ENCODE peak calls at places on chromosomes 7 and 10, in six cellular contexts. One of them, this sample, is unnamed.

GRCh38 chr10:72889391-72889831 is 4.1 kb upstream of the OIT3 start:
- DNase-seq in lower lobe of right lung: no peak
- DNase-seq in fibroblast of pulmonary artery: peak
- DNase-seq in neural progenitor cell: no peak
- DNase-seq in AG09309: no peak
- DNase-seq in cardiac muscle cell: peak
- DNase-seq in this sample: peak

GRCh38 chr10:80055760-80056159 is 22.7 kb upstream of the TMEM254 start:
- DNase-seq in fibroblast of pulmonary artery: no peak
- DNase-seq in cardiac muscle cell: no peak
- DNase-seq in AG09309: no peak
- DNase-seq in lower lobe of right lung: no peak
- DNase-seq in neural progenitor cell: no peak
- DNase-seq in this sample: no peak

GRCh38 chr7:31850066-31850465 is 163.1 kb downstream of the PPP1R17 start:
- DNase-seq in AG09309: no peak
- DNase-seq in lower lobe of right lung: no peak
- DNase-seq in neural progenitor cell: no peak
- DNase-seq in cardiac muscle cell: no peak
- DNase-seq in fibroblast of pulmonary artery: no peak
- DNase-seq in this sample: no peak

GRCh38 chr10:100882681-100883321 is 30.0 kb upstream of the SLF2 start:
- DNase-seq in lower lobe of right lung: no peak
- DNase-seq in neural progenitor cell: no peak
- DNase-seq in AG09309: peak
- DNase-seq in fibroblast of pulmonary artery: peak
- DNase-seq in cardiac muscle cell: peak
- DNase-seq in this sample: no peak

GRCh38 chr7:100832281-100832633 is 4.9 kb upstream of the EPHB4 start:
- DNase-seq in cardiac muscle cell: no peak
- DNase-seq in AG09309: no peak
- DNase-seq in fibroblast of pulmonary artery: no peak
- DNase-seq in lower lobe of right lung: no peak
- DNase-seq in neural progenitor cell: no peak
- DNase-seq in this sample: no peak

GRCh38 chr10:52746169-52746568 is 26.4 kb downstream of the MBL2 start:
- DNase-seq in AG09309: no peak
- DNase-seq in fibroblast of pulmonary artery: no peak
- DNase-seq in neural progenitor cell: no peak
- DNase-seq in lower lobe of right lung: no peak
- DNase-seq in cardiac muscle cell: no peak
- DNase-seq in this sample: no peak

GRCh38 chr7:19698331-19698730 is 10.5 kb downstream of the POLR1F start:
- DNase-seq in AG09309: no peak
- DNase-seq in lower lobe of right lung: no peak
- DNase-seq in neural progenitor cell: no peak
- DNase-seq in fibroblast of pulmonary artery: no peak
- DNase-seq in cardiac muscle cell: no peak
- DNase-seq in this sample: no peak

GRCh38 chr10:103637855-103638561 is 144.5 kb downstream of the NEURL1 start:
- DNase-seq in AG09309: peak
- DNase-seq in cardiac muscle cell: peak
- DNase-seq in lower lobe of right lung: no peak
- DNase-seq in neural progenitor cell: peak
- DNase-seq in fibroblast of pulmonary artery: peak
- DNase-seq in this sample: peak

GRCh38 chr10:13352519-13352918 is 4.4 kb upstream of the SEPHS1 start:
- DNase-seq in lower lobe of right lung: no peak
- DNase-seq in neural progenitor cell: peak
- DNase-seq in fibroblast of pulmonary artery: no peak
- DNase-seq in AG09309: no peak
- DNase-seq in cardiac muscle cell: no peak
- DNase-seq in this sample: no peak

GRCh38 chr10:127790165-127790564 is 53.2 kb downstream of the FOXI2 start:
- DNase-seq in cardiac muscle cell: no peak
- DNase-seq in lower lobe of right lung: no peak
- DNase-seq in AG09309: no peak
- DNase-seq in neural progenitor cell: no peak
- DNase-seq in fibroblast of pulmonary artery: no peak
- DNase-seq in this sample: no peak

GRCh38 chr7:25854608-25855497 is 297.1 kb upstream of the NFE2L3 start:
- DNase-seq in AG09309: peak
- DNase-seq in cardiac muscle cell: peak
- DNase-seq in fibroblast of pulmonary artery: peak
- DNase-seq in neural progenitor cell: peak
- DNase-seq in lower lobe of right lung: no peak
- DNase-seq in this sample: peak

GRCh38 chr7:6290345-6290744 is 17.9 kb upstream of the CYTH3 start:
- DNase-seq in fibroblast of pulmonary artery: no peak
- DNase-seq in cardiac muscle cell: no peak
- DNase-seq in lower lobe of right lung: no peak
- DNase-seq in AG09309: no peak
- DNase-seq in neural progenitor cell: no peak
- DNase-seq in this sample: no peak

GRCh38 chr7:1950623-1951523 is 280.8 kb downstream of the ELFN1 start:
- DNase-seq in AG09309: no peak
- DNase-seq in fibroblast of pulmonary artery: peak
- DNase-seq in neural progenitor cell: no peak
- DNase-seq in lower lobe of right lung: peak
- DNase-seq in cardiac muscle cell: peak
- DNase-seq in this sample: no peak

GRCh38 chr7:117323877-117324699 is 1.2 kb upstream of the WNT2 start:
- DNase-seq in neural progenitor cell: peak
- DNase-seq in lower lobe of right lung: peak
- DNase-seq in fibroblast of pulmonary artery: peak
- DNase-seq in cardiac muscle cell: peak
- DNase-seq in AG09309: peak
- DNase-seq in this sample: no peak

GRCh38 chr10:113259841-113260240 is 293.0 kb upstream of the HABP2 start:
- DNase-seq in lower lobe of right lung: no peak
- DNase-seq in fibroblast of pulmonary artery: no peak
- DNase-seq in cardiac muscle cell: no peak
- DNase-seq in AG09309: no peak
- DNase-seq in neural progenitor cell: peak
- DNase-seq in this sample: no peak

GRCh38 chr10:48767752-48768450 is 83.2 kb downstream of the WDFY4 start:
- DNase-seq in fibroblast of pulmonary artery: no peak
- DNase-seq in lower lobe of right lung: no peak
- DNase-seq in AG09309: no peak
- DNase-seq in cardiac muscle cell: no peak
- DNase-seq in neural progenitor cell: no peak
- DNase-seq in this sample: no peak

GRCh38 chr7:57424515-57425238 is 25.3 kb upstream of the ZNF716 start:
- DNase-seq in lower lobe of right lung: no peak
- DNase-seq in AG09309: no peak
- DNase-seq in fibroblast of pulmonary artery: no peak
- DNase-seq in cardiac muscle cell: no peak
- DNase-seq in neural progenitor cell: no peak
- DNase-seq in this sample: no peak

GRCh38 chr7:106116162-106116704 is 4.1 kb upstream of the SYPL1 start:
- DNase-seq in cardiac muscle cell: no peak
- DNase-seq in neural progenitor cell: no peak
- DNase-seq in fibroblast of pulmonary artery: no peak
- DNase-seq in AG09309: no peak
- DNase-seq in lower lobe of right lung: no peak
- DNase-seq in this sample: no peak

GRCh38 chr7:41326616-41327015 is 376.3 kb downstream of the INHBA start:
- DNase-seq in cardiac muscle cell: no peak
- DNase-seq in neural progenitor cell: no peak
- DNase-seq in fibroblast of pulmonary artery: no peak
- DNase-seq in AG09309: no peak
- DNase-seq in lower lobe of right lung: no peak
- DNase-seq in this sample: no peak

GRCh38 chr10:19048479-19048878 is at the start of gene MALRD1:
- DNase-seq in fibroblast of pulmonary artery: no peak
- DNase-seq in neural progenitor cell: no peak
- DNase-seq in lower lobe of right lung: no peak
- DNase-seq in cardiac muscle cell: no peak
- DNase-seq in AG09309: no peak
- DNase-seq in this sample: no peak

GRCh38 chr7:127514499-127514898 is 70.9 kb downstream of the GCC1 start:
- DNase-seq in cardiac muscle cell: peak
- DNase-seq in neural progenitor cell: peak
- DNase-seq in fibroblast of pulmonary artery: peak
- DNase-seq in AG09309: peak
- DNase-seq in lower lobe of right lung: no peak
- DNase-seq in this sample: no peak

GRCh38 chr10:127346604-127347003 is 150.2 kb upstream of the INSYN2A start:
- DNase-seq in fibroblast of pulmonary artery: no peak
- DNase-seq in lower lobe of right lung: no peak
- DNase-seq in AG09309: no peak
- DNase-seq in neural progenitor cell: no peak
- DNase-seq in cardiac muscle cell: no peak
- DNase-seq in this sample: no peak

GRCh38 chr10:78524342-78524741 is 490.7 kb downstream of the RPS24 start:
- DNase-seq in fibroblast of pulmonary artery: no peak
- DNase-seq in AG09309: no peak
- DNase-seq in cardiac muscle cell: no peak
- DNase-seq in lower lobe of right lung: no peak
- DNase-seq in neural progenitor cell: no peak
- DNase-seq in this sample: no peak

DNA sequence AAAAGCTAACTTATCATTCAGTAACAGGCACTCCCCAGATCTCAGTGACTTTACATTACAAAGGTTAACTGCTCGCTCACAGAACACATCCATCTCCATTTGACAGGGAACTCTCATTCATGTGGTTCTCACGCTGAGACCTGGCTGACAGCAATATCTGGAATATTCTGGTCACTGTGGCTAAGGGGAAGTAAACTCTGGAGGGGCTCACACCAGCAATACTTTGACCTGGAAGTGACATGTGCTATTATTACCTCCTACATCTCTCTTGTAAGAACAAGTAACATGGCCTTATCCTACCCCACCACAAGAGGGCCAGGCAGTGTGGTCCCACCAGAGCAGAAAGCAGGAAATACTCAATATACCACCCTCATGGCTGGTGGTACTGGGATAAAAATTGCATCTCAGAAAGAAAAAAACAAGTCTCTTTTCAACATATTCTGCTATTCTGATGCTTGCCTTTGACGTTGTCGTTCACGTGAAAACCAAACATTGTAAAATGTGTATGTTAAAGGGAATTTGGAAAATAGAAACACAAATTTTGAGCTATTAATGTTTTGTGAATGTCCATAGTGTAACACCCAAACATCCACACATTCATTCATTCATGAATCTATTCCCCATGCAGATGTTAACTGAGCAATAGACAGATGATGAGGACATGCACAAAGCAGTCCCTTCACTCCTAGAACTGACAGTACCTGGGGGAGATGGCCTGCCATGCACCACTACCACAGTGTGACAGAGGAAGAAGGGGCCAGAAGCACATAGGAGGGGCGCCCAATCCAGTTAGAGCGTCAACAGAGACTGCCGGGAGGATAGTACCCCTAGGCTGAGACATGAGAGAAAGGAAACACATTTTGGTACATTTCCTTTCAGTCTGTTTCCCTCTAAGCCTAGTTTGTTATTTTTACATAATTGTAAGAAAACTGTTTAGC is 166.0 kb upstream of the SP4 start:
- DNase-seq in neural progenitor cell: peak
- DNase-seq in cardiac muscle cell: peak
- DNase-seq in AG09309: no peak
- DNase-seq in lower lobe of right lung: no peak
- DNase-seq in fibroblast of pulmonary artery: peak
- DNase-seq in this sample: no peak
- TF ChIP-seq CTCF in neural progenitor cell: peak
- TF ChIP-seq CTCF in cardiac muscle cell: peak
- TF ChIP-seq CTCF in AG09309: peak
- TF ChIP-seq CTCF in lower lobe of right lung: peak
- TF ChIP-seq CTCF in fibroblast of pulmonary artery: peak
- TF ChIP-seq CTCF in this sample: peak

GRCh38 chr10:131898061-131898460 is 2.7 kb upstream of the PPP2R2D start:
- DNase-seq in fibroblast of pulmonary artery: no peak
- DNase-seq in neural progenitor cell: no peak
- DNase-seq in AG09309: no peak
- DNase-seq in cardiac muscle cell: no peak
- DNase-seq in lower lobe of right lung: no peak
- DNase-seq in this sample: no peak

GRCh38 chr10:131898713-131899112 is 2.1 kb upstream of the PPP2R2D start:
- DNase-seq in lower lobe of right lung: no peak
- DNase-seq in fibroblast of pulmonary artery: no peak
- DNase-seq in AG09309: no peak
- DNase-seq in cardiac muscle cell: no peak
- DNase-seq in neural progenitor cell: no peak
- DNase-seq in this sample: no peak

GRCh38 chr10:131900350-131901152 is at the start of gene PPP2R2D:
- DNase-seq in AG09309: peak
- DNase-seq in cardiac muscle cell: peak
- DNase-seq in lower lobe of right lung: peak
- DNase-seq in fibroblast of pulmonary artery: peak
- DNase-seq in neural progenitor cell: peak
- DNase-seq in this sample: peak

GRCh38 chr10:131899695-131900349 is 986 bp upstream of the PPP2R2D start:
- DNase-seq in neural progenitor cell: peak
- DNase-seq in cardiac muscle cell: no peak
- DNase-seq in AG09309: no peak
- DNase-seq in lower lobe of right lung: no peak
- DNase-seq in fibroblast of pulmonary artery: no peak
- DNase-seq in this sample: no peak

DNA sequence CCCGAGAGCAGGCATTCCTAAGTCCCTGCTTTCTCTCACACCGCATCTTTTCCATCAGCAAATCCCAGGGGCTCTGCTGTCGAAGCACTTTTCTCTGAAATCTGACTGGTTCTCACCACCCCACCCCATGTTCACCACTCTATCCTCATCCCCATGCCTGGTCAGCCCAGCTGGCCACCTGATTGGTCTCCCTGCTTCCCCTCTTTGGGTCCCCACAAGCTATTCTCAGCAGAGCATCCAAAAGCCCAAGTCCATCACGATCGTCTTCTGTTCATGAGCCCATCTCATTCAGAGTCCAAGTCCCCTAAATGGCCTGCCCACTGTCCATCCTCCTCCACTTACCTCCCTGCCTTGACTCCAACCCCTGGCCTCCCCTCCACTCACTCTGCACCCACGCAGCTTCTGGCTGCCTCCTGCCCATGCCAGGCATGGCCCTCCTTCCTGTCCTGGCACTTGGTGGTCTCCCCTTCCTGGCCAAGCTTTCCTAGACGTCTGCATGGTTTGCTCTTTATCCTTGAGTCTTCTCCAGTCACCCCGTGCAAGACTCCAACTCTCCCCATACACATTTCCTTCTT is 1.6 kb upstream of the PPP2R2D start:
- DNase-seq in AG09309: no peak
- DNase-seq in lower lobe of right lung: no peak
- DNase-seq in fibroblast of pulmonary artery: no peak
- DNase-seq in neural progenitor cell: no peak
- DNase-seq in cardiac muscle cell: no peak
- DNase-seq in this sample: no peak
- TF ChIP-seq CTCF in AG09309: no peak
- TF ChIP-seq CTCF in lower lobe of right lung: no peak
- TF ChIP-seq CTCF in fibroblast of pulmonary artery: no peak
- TF ChIP-seq CTCF in neural progenitor cell: no peak
- TF ChIP-seq CTCF in cardiac muscle cell: no peak
- TF ChIP-seq CTCF in this sample: no peak

GRCh38 chr7:81501220-81501619 is 268.6 kb downstream of the HGF start:
- DNase-seq in AG09309: no peak
- DNase-seq in lower lobe of right lung: no peak
- DNase-seq in fibroblast of pulmonary artery: peak
- DNase-seq in cardiac muscle cell: peak
- DNase-seq in neural progenitor cell: no peak
- DNase-seq in this sample: no peak
- TF ChIP-seq CTCF in AG09309: peak
- TF ChIP-seq CTCF in lower lobe of right lung: no peak
- TF ChIP-seq CTCF in fibroblast of pulmonary artery: peak
- TF ChIP-seq CTCF in cardiac muscle cell: peak
- TF ChIP-seq CTCF in neural progenitor cell: peak
- TF ChIP-seq CTCF in this sample: peak

GRCh38 chr7:3922175-3922635 is 621.2 kb downstream of the SDK1 start:
- DNase-seq in fibroblast of pulmonary artery: peak
- DNase-seq in neural progenitor cell: peak
- DNase-seq in AG09309: peak
- DNase-seq in lower lobe of right lung: no peak
- DNase-seq in cardiac muscle cell: peak
- DNase-seq in this sample: peak
- TF ChIP-seq CTCF in fibroblast of pulmonary artery: peak
- TF ChIP-seq CTCF in neural progenitor cell: peak
- TF ChIP-seq CTCF in AG09309: no peak
- TF ChIP-seq CTCF in lower lobe of right lung: peak
- TF ChIP-seq CTCF in cardiac muscle cell: no peak
- TF ChIP-seq CTCF in this sample: no peak